ENCODE peak calls at places on chromosomes 6 and 20, in five cellular contexts. One of them, this sample, is unnamed.

GRCh38 chr20:48739395-48740268 is 88.2 kb downstream of the PREX1 start:
- DNase-seq in stimulated activated CD8-positive, alpha-beta memory T cell treated with anti-CD3 and anti-CD28 coated beads, Interleukin-2, amount 100 ng/mL, for 1 hour: no peak
- DNase-seq in endothelial cell: no peak
- DNase-seq in heart right ventricle: no peak
- DNase-seq in activated CD4-positive, alpha-beta memory T cell treated with anti-CD3 and anti-CD28 coated beads, Interleukin-2, amount 10 ng/mL, durations not matched to agents 7 days and 5 days: peak
- DNase-seq in this sample: no peak

GRCh38 chr20:31542963-31543362 is 28.7 kb downstream of the HM13 start:
- DNase-seq in stimulated activated CD8-positive, alpha-beta memory T cell treated with anti-CD3 and anti-CD28 coated beads, Interleukin-2, amount 100 ng/mL, for 1 hour: no peak
- DNase-seq in endothelial cell: no peak
- DNase-seq in heart right ventricle: no peak
- DNase-seq in activated CD4-positive, alpha-beta memory T cell treated with anti-CD3 and anti-CD28 coated beads, Interleukin-2, amount 10 ng/mL, durations not matched to agents 7 days and 5 days: no peak
- DNase-seq in this sample: no peak

GRCh38 chr20:51700809-51701285 is 67.3 kb downstream of the ATP9A start:
- DNase-seq in stimulated activated CD8-positive, alpha-beta memory T cell treated with anti-CD3 and anti-CD28 coated beads, Interleukin-2, amount 100 ng/mL, for 1 hour: no peak
- DNase-seq in endothelial cell: peak
- DNase-seq in heart right ventricle: no peak
- DNase-seq in activated CD4-positive, alpha-beta memory T cell treated with anti-CD3 and anti-CD28 coated beads, Interleukin-2, amount 10 ng/mL, durations not matched to agents 7 days and 5 days: no peak
- DNase-seq in this sample: no peak

GRCh38 chr6:11040134-11040533 is 4.0 kb downstream of the ELOVL2 start:
- DNase-seq in stimulated activated CD8-positive, alpha-beta memory T cell treated with anti-CD3 and anti-CD28 coated beads, Interleukin-2, amount 100 ng/mL, for 1 hour: no peak
- DNase-seq in endothelial cell: no peak
- DNase-seq in heart right ventricle: no peak
- DNase-seq in activated CD4-positive, alpha-beta memory T cell treated with anti-CD3 and anti-CD28 coated beads, Interleukin-2, amount 10 ng/mL, durations not matched to agents 7 days and 5 days: no peak
- DNase-seq in this sample: no peak

GRCh38 chr6:37940074-37940847 is 120.7 kb downstream of the ZFAND3 start:
- DNase-seq in stimulated activated CD8-positive, alpha-beta memory T cell treated with anti-CD3 and anti-CD28 coated beads, Interleukin-2, amount 100 ng/mL, for 1 hour: no peak
- DNase-seq in endothelial cell: no peak
- DNase-seq in heart right ventricle: no peak
- DNase-seq in activated CD4-positive, alpha-beta memory T cell treated with anti-CD3 and anti-CD28 coated beads, Interleukin-2, amount 10 ng/mL, durations not matched to agents 7 days and 5 days: no peak
- DNase-seq in this sample: no peak

GRCh38 chr6:169978615-169979161 is 227.3 kb downstream of the ERMARD start:
- DNase-seq in stimulated activated CD8-positive, alpha-beta memory T cell treated with anti-CD3 and anti-CD28 coated beads, Interleukin-2, amount 100 ng/mL, for 1 hour: no peak
- DNase-seq in endothelial cell: no peak
- DNase-seq in heart right ventricle: no peak
- DNase-seq in activated CD4-positive, alpha-beta memory T cell treated with anti-CD3 and anti-CD28 coated beads, Interleukin-2, amount 10 ng/mL, durations not matched to agents 7 days and 5 days: no peak
- DNase-seq in this sample: no peak

GRCh38 chr6:47064274-47064673 is 22.1 kb upstream of the ADGRF1 start:
- DNase-seq in stimulated activated CD8-positive, alpha-beta memory T cell treated with anti-CD3 and anti-CD28 coated beads, Interleukin-2, amount 100 ng/mL, for 1 hour: no peak
- DNase-seq in endothelial cell: no peak
- DNase-seq in heart right ventricle: no peak
- DNase-seq in activated CD4-positive, alpha-beta memory T cell treated with anti-CD3 and anti-CD28 coated beads, Interleukin-2, amount 10 ng/mL, durations not matched to agents 7 days and 5 days: no peak
- DNase-seq in this sample: no peak

GRCh38 chr6:79070206-79070825 is 7.7 kb downstream of the PHIP start:
- DNase-seq in stimulated activated CD8-positive, alpha-beta memory T cell treated with anti-CD3 and anti-CD28 coated beads, Interleukin-2, amount 100 ng/mL, for 1 hour: no peak
- DNase-seq in endothelial cell: no peak
- DNase-seq in heart right ventricle: no peak
- DNase-seq in activated CD4-positive, alpha-beta memory T cell treated with anti-CD3 and anti-CD28 coated beads, Interleukin-2, amount 10 ng/mL, durations not matched to agents 7 days and 5 days: no peak
- DNase-seq in this sample: no peak

GRCh38 chr6:158991017-158991723 is 8.8 kb downstream of the RSPH3 start:
- DNase-seq in stimulated activated CD8-positive, alpha-beta memory T cell treated with anti-CD3 and anti-CD28 coated beads, Interleukin-2, amount 100 ng/mL, for 1 hour: no peak
- DNase-seq in endothelial cell: no peak
- DNase-seq in heart right ventricle: no peak
- DNase-seq in activated CD4-positive, alpha-beta memory T cell treated with anti-CD3 and anti-CD28 coated beads, Interleukin-2, amount 10 ng/mL, durations not matched to agents 7 days and 5 days: no peak
- DNase-seq in this sample: no peak

GRCh38 chr6:4256969-4257368 is 121.6 kb upstream of the ECI2 start:
- DNase-seq in stimulated activated CD8-positive, alpha-beta memory T cell treated with anti-CD3 and anti-CD28 coated beads, Interleukin-2, amount 100 ng/mL, for 1 hour: no peak
- DNase-seq in endothelial cell: no peak
- DNase-seq in heart right ventricle: no peak
- DNase-seq in activated CD4-positive, alpha-beta memory T cell treated with anti-CD3 and anti-CD28 coated beads, Interleukin-2, amount 10 ng/mL, durations not matched to agents 7 days and 5 days: no peak
- DNase-seq in this sample: no peak

GRCh38 chr20:49324306-49324705 is 46.4 kb upstream of the ZNFX1 start:
- DNase-seq in stimulated activated CD8-positive, alpha-beta memory T cell treated with anti-CD3 and anti-CD28 coated beads, Interleukin-2, amount 100 ng/mL, for 1 hour: no peak
- DNase-seq in endothelial cell: no peak
- DNase-seq in heart right ventricle: no peak
- DNase-seq in activated CD4-positive, alpha-beta memory T cell treated with anti-CD3 and anti-CD28 coated beads, Interleukin-2, amount 10 ng/mL, durations not matched to agents 7 days and 5 days: no peak
- DNase-seq in this sample: no peak

GRCh38 chr6:1068068-1068467 is 243.8 kb upstream of the FOXQ1 start:
- DNase-seq in stimulated activated CD8-positive, alpha-beta memory T cell treated with anti-CD3 and anti-CD28 coated beads, Interleukin-2, amount 100 ng/mL, for 1 hour: no peak
- DNase-seq in endothelial cell: no peak
- DNase-seq in heart right ventricle: no peak
- DNase-seq in activated CD4-positive, alpha-beta memory T cell treated with anti-CD3 and anti-CD28 coated beads, Interleukin-2, amount 10 ng/mL, durations not matched to agents 7 days and 5 days: no peak
- DNase-seq in this sample: no peak

GRCh38 chr6:137216875-137217553 is 2.2 kb downstream of the IFNGR1 start:
- DNase-seq in stimulated activated CD8-positive, alpha-beta memory T cell treated with anti-CD3 and anti-CD28 coated beads, Interleukin-2, amount 100 ng/mL, for 1 hour: no peak
- DNase-seq in endothelial cell: no peak
- DNase-seq in heart right ventricle: no peak
- DNase-seq in activated CD4-positive, alpha-beta memory T cell treated with anti-CD3 and anti-CD28 coated beads, Interleukin-2, amount 10 ng/mL, durations not matched to agents 7 days and 5 days: no peak
- DNase-seq in this sample: no peak

GRCh38 chr20:62887147-62887859 is 25.7 kb upstream of the TCFL5 start:
- DNase-seq in stimulated activated CD8-positive, alpha-beta memory T cell treated with anti-CD3 and anti-CD28 coated beads, Interleukin-2, amount 100 ng/mL, for 1 hour: no peak
- DNase-seq in endothelial cell: no peak
- DNase-seq in heart right ventricle: peak
- DNase-seq in activated CD4-positive, alpha-beta memory T cell treated with anti-CD3 and anti-CD28 coated beads, Interleukin-2, amount 10 ng/mL, durations not matched to agents 7 days and 5 days: peak
- DNase-seq in this sample: no peak

GRCh38 chr6:167550936-167551633 is 226.2 kb downstream of the TTLL2 start:
- DNase-seq in stimulated activated CD8-positive, alpha-beta memory T cell treated with anti-CD3 and anti-CD28 coated beads, Interleukin-2, amount 100 ng/mL, for 1 hour: no peak
- DNase-seq in endothelial cell: no peak
- DNase-seq in heart right ventricle: peak
- DNase-seq in activated CD4-positive, alpha-beta memory T cell treated with anti-CD3 and anti-CD28 coated beads, Interleukin-2, amount 10 ng/mL, durations not matched to agents 7 days and 5 days: no peak
- DNase-seq in this sample: peak

GRCh38 chr20:61922936-61923335 is 142.7 kb downstream of the TAF4 start:
- DNase-seq in stimulated activated CD8-positive, alpha-beta memory T cell treated with anti-CD3 and anti-CD28 coated beads, Interleukin-2, amount 100 ng/mL, for 1 hour: no peak
- DNase-seq in endothelial cell: no peak
- DNase-seq in heart right ventricle: peak
- DNase-seq in activated CD4-positive, alpha-beta memory T cell treated with anti-CD3 and anti-CD28 coated beads, Interleukin-2, amount 10 ng/mL, durations not matched to agents 7 days and 5 days: no peak
- DNase-seq in this sample: no peak

GRCh38 chr6:131383421-131384411 is 189.3 kb upstream of the ARG1 start:
- DNase-seq in stimulated activated CD8-positive, alpha-beta memory T cell treated with anti-CD3 and anti-CD28 coated beads, Interleukin-2, amount 100 ng/mL, for 1 hour: no peak
- DNase-seq in endothelial cell: no peak
- DNase-seq in heart right ventricle: no peak
- DNase-seq in activated CD4-positive, alpha-beta memory T cell treated with anti-CD3 and anti-CD28 coated beads, Interleukin-2, amount 10 ng/mL, durations not matched to agents 7 days and 5 days: no peak
- DNase-seq in this sample: no peak

GRCh38 chr6:30494275-30494990 is 5.1 kb downstream of the HLA-E start:
- DNase-seq in stimulated activated CD8-positive, alpha-beta memory T cell treated with anti-CD3 and anti-CD28 coated beads, Interleukin-2, amount 100 ng/mL, for 1 hour: no peak
- DNase-seq in endothelial cell: no peak
- DNase-seq in heart right ventricle: no peak
- DNase-seq in activated CD4-positive, alpha-beta memory T cell treated with anti-CD3 and anti-CD28 coated beads, Interleukin-2, amount 10 ng/mL, durations not matched to agents 7 days and 5 days: no peak
- DNase-seq in this sample: no peak

GRCh38 chr20:11544029-11544678 is 373.5 kb upstream of the BTBD3 start:
- DNase-seq in stimulated activated CD8-positive, alpha-beta memory T cell treated with anti-CD3 and anti-CD28 coated beads, Interleukin-2, amount 100 ng/mL, for 1 hour: no peak
- DNase-seq in endothelial cell: peak
- DNase-seq in heart right ventricle: no peak
- DNase-seq in activated CD4-positive, alpha-beta memory T cell treated with anti-CD3 and anti-CD28 coated beads, Interleukin-2, amount 10 ng/mL, durations not matched to agents 7 days and 5 days: no peak
- DNase-seq in this sample: peak

GRCh38 chr20:53810661-53811355 is 217.2 kb upstream of the ZNF217 start:
- DNase-seq in stimulated activated CD8-positive, alpha-beta memory T cell treated with anti-CD3 and anti-CD28 coated beads, Interleukin-2, amount 100 ng/mL, for 1 hour: no peak
- DNase-seq in endothelial cell: no peak
- DNase-seq in heart right ventricle: no peak
- DNase-seq in activated CD4-positive, alpha-beta memory T cell treated with anti-CD3 and anti-CD28 coated beads, Interleukin-2, amount 10 ng/mL, durations not matched to agents 7 days and 5 days: no peak
- DNase-seq in this sample: no peak

GRCh38 chr6:129111853-129112252 is 228.9 kb downstream of the LAMA2 start:
- DNase-seq in stimulated activated CD8-positive, alpha-beta memory T cell treated with anti-CD3 and anti-CD28 coated beads, Interleukin-2, amount 100 ng/mL, for 1 hour: no peak
- DNase-seq in endothelial cell: no peak
- DNase-seq in heart right ventricle: no peak
- DNase-seq in activated CD4-positive, alpha-beta memory T cell treated with anti-CD3 and anti-CD28 coated beads, Interleukin-2, amount 10 ng/mL, durations not matched to agents 7 days and 5 days: no peak
- DNase-seq in this sample: no peak

GRCh38 chr20:47887064-47887463 is 101.8 kb upstream of the SULF2 start:
- DNase-seq in stimulated activated CD8-positive, alpha-beta memory T cell treated with anti-CD3 and anti-CD28 coated beads, Interleukin-2, amount 100 ng/mL, for 1 hour: no peak
- DNase-seq in endothelial cell: no peak
- DNase-seq in heart right ventricle: no peak
- DNase-seq in activated CD4-positive, alpha-beta memory T cell treated with anti-CD3 and anti-CD28 coated beads, Interleukin-2, amount 10 ng/mL, durations not matched to agents 7 days and 5 days: no peak
- DNase-seq in this sample: no peak

GRCh38 chr6:11580686-11581085 is 43.1 kb downstream of the TMEM170B start:
- DNase-seq in stimulated activated CD8-positive, alpha-beta memory T cell treated with anti-CD3 and anti-CD28 coated beads, Interleukin-2, amount 100 ng/mL, for 1 hour: no peak
- DNase-seq in endothelial cell: no peak
- DNase-seq in heart right ventricle: no peak
- DNase-seq in activated CD4-positive, alpha-beta memory T cell treated with anti-CD3 and anti-CD28 coated beads, Interleukin-2, amount 10 ng/mL, durations not matched to agents 7 days and 5 days: no peak
- DNase-seq in this sample: no peak

This sample was measured in anterior cingulate cortex.